ENCODE peak calls at places on chromosomes 4 and X, in four cellular contexts. B is RKO, M is NCI-H146, K is upper lobe of right lung. S is an unnamed sample.

GRCh38 chrX:2748815-2749188 is 3.0 kb upstream of the XG start:
- DNase-seq in B (no peak), K (no peak), M (no peak), S (no peak)

GRCh38 chr4:144501231-144501780 is 144.7 kb upstream of the HHIP start:
- DNase-seq in K (no peak), M (no peak), B (no peak), S (no peak)

GRCh38 chr4:26015133-26015651 is 101.2 kb downstream of the SMIM20 start:
- DNase-seq in M (no peak), K (no peak), B (no peak), S (no peak)

GRCh38 chr4:40185830-40186664 is 10.8 kb upstream of the RHOH start:
- DNase-seq in M (no peak), K (no peak), B (no peak), S (no peak)

GRCh38 chr4:181301735-181302380 is 941.3 kb upstream of the TENM3 start:
- DNase-seq in B (peak), M (peak), K (peak), S (peak)

GRCh38 chrX:30483996-30484395 is 93.6 kb downstream of the TASL start:
- DNase-seq in B (no peak), K (no peak), M (no peak), S (no peak)

GRCh38 chrX:9379697-9380551 is 84.9 kb upstream of the TBL1X start:
- DNase-seq in M (peak), B (peak), K (no peak), S (no peak)

GRCh38 chrX:23061116-23061515 is 61.4 kb downstream of the DDX53 start:
- DNase-seq in M (no peak), K (no peak), B (no peak), S (no peak)

GRCh38 chrX:113399501-113400192 is 559.0 kb upstream of the AMOT start:
- DNase-seq in K (no peak), M (no peak), B (no peak), S (no peak)

GRCh38 chr4:158946825-158947224 is 156.1 kb upstream of the RAPGEF2 start:
- DNase-seq in B (no peak), K (no peak), M (no peak), S (no peak)

GRCh38 chr4:48340276-48340904 is 939 bp upstream of the SLAIN2 start:
- DNase-seq in M (peak), K (no peak), B (peak), S (no peak)

GRCh38 chr4:80611366-80611765 is 275.8 kb downstream of the CFAP299 start:
- DNase-seq in B (no peak), K (no peak), M (peak), S (no peak)

GRCh38 chr4:43374352-43374751 is 481.8 kb downstream of the GRXCR1 start:
- DNase-seq in B (no peak), M (no peak), K (no peak), S (no peak)

GRCh38 chrX:6184900-6185515 is 43.7 kb downstream of the NLGN4X start:
- DNase-seq in K (no peak), B (no peak), M (no peak), S (peak)

GRCh38 chrX:13837290-13837745 is 20.4 kb upstream of the GPM6B start:
- DNase-seq in K (no peak), M (no peak), B (no peak), S (no peak)

GRCh38 chrX:132750312-132751042 is 208.0 kb downstream of the HS6ST2 start:
- DNase-seq in M (no peak), B (no peak), K (no peak), S (no peak)

GRCh38 chr4:185004562-185005208 is 13.6 kb upstream of the HELT start:
- DNase-seq in M (no peak), B (no peak), K (peak), S (no peak)

GRCh38 chr4:175453456-175453855 is 358.6 kb downstream of the GPM6A start:
- DNase-seq in B (no peak), M (no peak), K (no peak), S (no peak)

GRCh38 chr4:176824645-176825366 is 32.1 kb upstream of the VEGFC start:
- DNase-seq in B (no peak), K (no peak), M (no peak), S (no peak)

GRCh38 chrX:55524487-55524886 is 34.8 kb upstream of the USP51 start:
- DNase-seq in K (no peak), B (no peak), M (no peak), S (no peak)

GRCh38 chrX:120358687-120359086 is 3.2 kb upstream of the ATP1B4 start:
- DNase-seq in B (peak), M (peak), K (no peak), S (no peak)

GRCh38 chr4:122930877-122931276 is 8.5 kb upstream of the NUDT6 start:
- DNase-seq in K (no peak), B (peak), M (no peak), S (no peak)

GRCh38 chr4:82586055-82586454 is 24.3 kb upstream of the TMEM150C start:
- DNase-seq in M (peak), K (no peak), B (no peak), S (no peak)

GRCh38 chr4:123976285-123976684 is 579.7 kb downstream of the SPRY1 start:
- DNase-seq in K (no peak), B (no peak), M (peak), S (no peak)

GRCh38 chr4:15031993-15032660 is 29.8 kb downstream of the CPEB2 start:
- DNase-seq in B (no peak), M (no peak), K (no peak), S (no peak)

GRCh38 chr4:17385403-17385802 is 126.5 kb downstream of the QDPR start:
- DNase-seq in K (no peak), M (no peak), B (peak), S (peak)

GRCh38 chr4:176780995-176781738 is 11.6 kb downstream of the VEGFC start:
- DNase-seq in K (no peak), M (no peak), B (no peak), S (no peak)

GRCh38 chrX:276588-277171 is 4.5 kb upstream of the PLCXD1 start:
- DNase-seq in M (no peak), B (peak), K (peak), S (peak)

GRCh38 chr4:108370826-108371225 is 202.1 kb upstream of the LEF1 start:
- DNase-seq in B (no peak), K (no peak), M (no peak), S (no peak)

GRCh38 chr4:170109586-170110289 is 20.0 kb upstream of the AADAT start:
- DNase-seq in K (no peak), B (no peak), M (no peak), S (no peak)

GRCh38 chr4:16259531-16260246 is 33.4 kb upstream of the TAPT1 start:
- DNase-seq in M (no peak), K (no peak), B (no peak), S (no peak)

GRCh38 chrX:386768-387575 is at the start of gene PPP2R3B:
- DNase-seq in K (peak), B (peak), M (no peak), S (peak)

S was measured in RPMI8226.